ENCODE peak calls at places on chromosomes 2 and 18, in eight cellular contexts. J, A, R, N, U, S, G and P are unnamed samples.

GRCh38 chr2:219350938-219351280 is 18.4 kb upstream of the RESP18 start:
- DNase-seq in J (no peak), A (peak; percentile 21), R (no peak), N (no peak), U (no peak), S (no peak), G (peak; percentile 80), P (no peak)

GRCh38 chr2:10504370-10504993 is 56.4 kb upstream of the ODC1 start:
- DNase-seq in J (no peak), A (no peak), R (no peak), N (no peak), U (no peak), S (no peak), G (no peak), P (no peak)

GRCh38 chr2:120926463-120927165 is 190.9 kb downstream of the GLI2 start:
- DNase-seq in J (no peak), A (no peak), R (no peak), N (no peak), U (no peak), S (no peak), G (no peak), P (no peak)

GRCh38 chr2:57696016-57696415 is 350.6 kb upstream of the VRK2 start:
- DNase-seq in J (peak; percentile 79), A (no peak), R (no peak), N (peak; percentile 20), U (no peak), S (no peak), G (peak; percentile 88), P (no peak)

GRCh38 chr2:69977208-69977607 is 15.8 kb upstream of the ASPRV1 start:
- DNase-seq in J (no peak), A (no peak), R (no peak), N (no peak), U (no peak), S (no peak), G (no peak), P (no peak)

GRCh38 chr2:16817305-16818202 is 151.9 kb upstream of the CYRIA start:
- DNase-seq in J (no peak), A (no peak), R (no peak), N (no peak), U (no peak), S (no peak), G (no peak), P (no peak)

GRCh38 chr2:168348076-168348475 is 100.7 kb upstream of the STK39 start:
- DNase-seq in J (peak; percentile 21), A (no peak), R (peak; percentile 23), N (peak; percentile 67), U (peak; percentile 82), S (no peak), G (peak; percentile 85), P (no peak)

GRCh38 chr2:239025081-239025801 is 177.4 kb downstream of the TWIST2 start:
- DNase-seq in J (peak; percentile 60), A (no peak), R (no peak), N (no peak), U (no peak), S (no peak), G (no peak), P (peak; percentile 61)

GRCh38 chr2:43139996-43140621 is 86.3 kb downstream of the ZFP36L2 start:
- DNase-seq in J (no peak), A (no peak), R (no peak), N (no peak), U (no peak), S (no peak), G (peak; percentile 64), P (peak; percentile 33)

GRCh38 chr2:189015378-189015777 is 41.2 kb downstream of the COL3A1 start:
- DNase-seq in J (no peak), A (no peak), R (no peak), N (no peak), U (no peak), S (no peak), G (no peak), P (no peak)

GRCh38 chr18:10895976-10896375 is 253.4 kb downstream of the PIEZO2 start:
- DNase-seq in J (no peak), A (no peak), R (no peak), N (no peak), U (no peak), S (no peak), G (no peak), P (no peak)